ENCODE peak calls at places on chromosomes 1 and 21, in eight cellular contexts. U, L, R, Z, E, T, V and C are unnamed samples.

GRCh38 chr1:234083460-234083859 is 179.0 kb downstream of the SLC35F3 start:
- DNase-seq in R (no peak), T (no peak), E (no peak), U (no peak), Z (no peak), V (no peak), L (no peak), C (no peak)

GRCh38 chr1:233114159-233114558 is 163.7 kb downstream of the NTPCR start:
- DNase-seq in R (no peak), T (peak; percentile 55), L (no peak), E (no peak), Z (no peak), U (no peak), V (no peak), C (no peak)

GRCh38 chr1:103424645-103425044 is 100.9 kb upstream of the RNPC3 start:
- DNase-seq in R (no peak), V (no peak), U (no peak), T (no peak), Z (no peak), E (no peak), L (no peak), C (no peak)

GRCh38 chr1:61202854-61203603 is 120.7 kb downstream of the NFIA start:
- DNase-seq in E (no peak), U (no peak), L (no peak), T (peak; percentile 53), R (no peak), Z (no peak), V (no peak), C (no peak)

GRCh38 chr1:18666317-18666920 is 35.8 kb downstream of the PAX7 start:
- DNase-seq in U (peak; percentile 53), T (no peak), R (no peak), E (no peak), V (no peak), L (no peak), Z (no peak), C (no peak)

GRCh38 chr1:54223441-54224202 is 23.7 kb downstream of the MRPL37 start:
- DNase-seq in U (no peak), R (no peak), T (no peak), L (peak; percentile 57), V (no peak), Z (peak; percentile 61), E (no peak), C (no peak)

GRCh38 chr1:23620605-23621004 is 61.3 kb upstream of the ID3 start:
- DNase-seq in U (no peak), L (no peak), V (no peak), Z (no peak), E (no peak), R (no peak), T (no peak), C (no peak)

GRCh38 chr1:198577444-198577843 is 37.0 kb upstream of the ATP6V1G3 start:
- DNase-seq in L (no peak), R (no peak), V (no peak), U (no peak), Z (no peak), T (peak; percentile 87), E (no peak), C (no peak)

GRCh38 chr1:222171005-222171404 is 376.9 kb downstream of the HHIPL2 start:
- DNase-seq in Z (no peak), E (no peak), T (peak; percentile 70), L (no peak), U (no peak), R (no peak), V (no peak), C (peak; percentile 26)

GRCh38 chr21:21137986-21138385 is 139.8 kb downstream of the NCAM2 start:
- DNase-seq in Z (no peak), T (peak; percentile 74), E (no peak), L (no peak), V (no peak), R (no peak), U (no peak), C (no peak)

GRCh38 chr21:26412831-26413329 is 160.2 kb downstream of the CYYR1 start:
- DNase-seq in V (no peak), R (no peak), T (no peak), Z (no peak), U (no peak), E (no peak), L (no peak), C (no peak)

GRCh38 chr1:18942340-18942739 is 14.1 kb downstream of the IFFO2 start:
- DNase-seq in L (no peak), R (no peak), Z (no peak), T (no peak), V (no peak), U (no peak), E (no peak), C (no peak)

GRCh38 chr1:12697406-12697805 is 18.5 kb upstream of the AADACL3 start:
- DNase-seq in V (no peak), Z (no peak), E (no peak), L (no peak), T (no peak), R (no peak), U (no peak), C (no peak)

GRCh38 chr1:64624446-64624766 is 120.5 kb upstream of the RAVER2 start:
- DNase-seq in T (peak; percentile 57), R (no peak), V (no peak), L (no peak), Z (no peak), E (peak; percentile 15), U (no peak), C (no peak)

GRCh38 chr1:235093013-235093618 is 35.5 kb downstream of the TOMM20 start:
- DNase-seq in U (no peak), V (peak; percentile 85), L (no peak), E (peak; percentile 63), Z (no peak), R (peak; percentile 45), T (peak; percentile 60), C (peak; percentile 39)

GRCh38 chr1:162094271-162094670 is 24.8 kb downstream of the NOS1AP start:
- DNase-seq in Z (no peak), R (no peak), V (no peak), L (no peak), T (peak; percentile 12), U (no peak), E (no peak), C (no peak)

GRCh38 chr1:145918992-145919939 is 749 bp upstream of the PEX11B start:
- DNase-seq in E (peak; percentile 56), L (peak; percentile 70), R (peak; percentile 74), Z (peak; percentile 89), U (peak; percentile 50), V (peak; percentile 93), T (peak; percentile 53), C (peak; percentile 80)

GRCh38 chr1:50080904-50081586 is 27.7 kb upstream of the ELAVL4 start:
- DNase-seq in U (no peak), L (no peak), Z (no peak), E (no peak), V (no peak), R (peak; percentile 20), T (no peak), C (no peak)

GRCh38 chr1:231381729-231382128 is 40.4 kb downstream of the EGLN1 start:
- DNase-seq in V (no peak), E (no peak), R (no peak), L (no peak), U (no peak), T (no peak), Z (no peak), C (no peak)

GRCh38 chr1:91790296-91790851 is 95.6 kb downstream of the TGFBR3 start:
- DNase-seq in T (peak; percentile 29), U (no peak), V (no peak), E (no peak), L (no peak), Z (no peak), R (no peak), C (no peak)

DNA sequence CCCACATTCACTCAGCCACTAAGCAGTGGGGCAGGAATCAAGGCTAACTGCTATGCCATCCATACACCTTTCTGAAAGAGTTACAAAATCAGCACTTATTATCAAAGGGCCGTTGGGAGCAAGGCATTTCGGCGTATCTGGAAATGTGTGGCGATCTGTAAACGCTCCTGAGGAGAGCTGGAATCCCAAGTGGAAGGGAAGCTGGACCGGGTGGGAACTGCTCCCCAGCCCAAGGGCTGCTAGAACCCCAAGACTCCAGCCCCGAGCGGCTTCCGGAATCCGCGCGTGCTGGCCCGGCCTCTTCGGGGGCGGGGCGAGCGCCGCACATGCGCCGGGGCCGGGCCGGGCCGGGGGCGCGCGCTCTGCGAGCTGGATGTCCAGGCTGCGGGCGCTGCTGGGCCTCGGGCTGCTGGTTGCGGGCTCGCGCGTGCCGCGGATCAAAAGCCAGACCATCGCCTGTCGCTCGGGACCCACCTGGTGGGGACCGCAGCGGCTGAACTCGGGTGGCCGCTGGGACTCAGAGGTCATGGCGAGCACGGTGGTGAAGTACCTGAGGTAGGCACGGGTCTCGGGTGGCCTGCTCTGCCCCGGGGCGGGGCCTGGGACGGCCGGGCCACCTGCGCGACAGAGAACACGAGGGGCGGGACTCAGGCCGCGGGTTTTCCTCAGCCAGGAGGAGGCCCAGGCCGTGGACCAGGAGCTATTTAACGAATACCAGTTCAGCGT is at the start of gene NAXE:
- DNase-seq in T (peak; percentile 41), U (peak; percentile 68), L (peak; percentile 55), Z (peak; percentile 94), R (peak; percentile 65), E (peak; percentile 78), V (peak; percentile 94), C (peak; percentile 71)
- TF ChIP-seq POLR2A in T (peak; percentile 69), U (peak; percentile 62), L (peak; percentile 69), Z (no peak), R (peak; percentile 62), E (peak; percentile 66), V (no peak), C (peak; percentile 50)

DNA sequence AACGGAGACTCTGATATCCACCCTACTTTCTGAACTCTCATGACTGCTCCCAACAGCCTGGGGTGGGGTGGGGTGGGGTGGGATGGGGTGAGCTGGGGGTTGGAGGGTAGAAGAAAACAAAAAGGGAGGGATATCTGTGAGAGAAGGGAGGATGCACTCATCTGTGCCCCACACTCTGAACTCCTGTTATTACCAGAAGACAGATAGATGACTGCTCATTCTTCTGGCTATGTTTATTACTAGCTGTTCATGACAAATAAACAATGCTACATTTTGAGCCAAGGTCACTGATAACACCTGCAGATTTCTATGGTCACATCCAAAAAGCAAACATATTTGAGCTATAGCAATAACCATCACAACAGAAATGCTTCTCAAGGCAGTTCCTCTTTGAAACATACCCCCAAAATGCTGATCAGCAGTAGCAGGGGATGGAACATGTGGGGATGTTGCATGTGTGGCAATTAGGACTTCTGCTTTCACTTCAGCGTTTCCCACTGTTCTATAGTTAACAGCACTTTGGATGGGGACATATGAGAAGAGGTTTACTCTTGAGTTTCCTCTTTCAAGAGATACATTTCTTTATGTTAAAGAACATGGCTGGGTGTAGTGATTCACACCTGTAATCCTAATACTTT is 43.3 kb downstream of the GPR3 start:
- DNase-seq in V (no peak), R (no peak), U (no peak), T (no peak), L (no peak), Z (no peak), E (no peak), C (no peak)
- H3K4me3 ChIP-seq in V (no peak overlapping the region), R (no peak overlapping the region), U (no peak overlapping the region), T (no peak overlapping the region), L (no peak overlapping the region), Z (no peak overlapping the region), E (no peak overlapping the region), C (no peak overlapping the region)

GRCh38 chr1:203271018-203271743 is 34.1 kb upstream of the BTG2 start:
- DNase-seq in R (peak; percentile 82), T (peak; percentile 76), U (peak; percentile 83), L (peak; percentile 82), E (peak; percentile 74), V (peak; percentile 92), Z (peak; percentile 90), C (peak; percentile 71)
- TF ChIP-seq POLR2A in R (no peak), T (no peak), U (no peak), L (no peak), E (no peak), V (no peak), Z (no peak), C (no peak)

GRCh38 chr1:152125834-152126443 is 10.7 kb upstream of the TCHH start:
- DNase-seq in L (no peak), U (no peak), R (no peak), V (no peak), Z (no peak), E (no peak), T (no peak), C (no peak)

GRCh38 chr1:152130186-152130585 is 14.9 kb upstream of the TCHH start:
- DNase-seq in V (no peak), R (no peak), E (no peak), Z (no peak), U (no peak), L (no peak), T (no peak), C (no peak)
- H3K4me3 ChIP-seq in V (no peak overlapping the region), R (no peak overlapping the region), E (no peak overlapping the region), Z (no peak overlapping the region), U (no peak overlapping the region), L (no peak overlapping the region), T (no peak overlapping the region), C (no peak overlapping the region)